ENCODE peak calls at places on chromosomes 16 and 17, in seven cellular contexts. One of them, this sample, is unnamed.

GRCh38 chr17:68835061-68835460 is 120.1 kb downstream of the ABCA8 start:
- DNase-seq in activated naive CD4-positive, alpha-beta T cell: no peak
- DNase-seq in posterior cingulate gyrus: no peak
- DNase-seq in tibial nerve: no peak
- DNase-seq in COR-L47: no peak
- DNase-seq in A172: no peak
- DNase-seq in lower leg skin: no peak
- DNase-seq in this sample: no peak

GRCh38 chr16:81778861-81779539 is at the start of gene PLCG2:
- DNase-seq in posterior cingulate gyrus: no peak
- DNase-seq in lower leg skin: peak
- DNase-seq in A172: peak
- DNase-seq in tibial nerve: peak
- DNase-seq in activated naive CD4-positive, alpha-beta T cell: no peak
- DNase-seq in COR-L47: no peak
- DNase-seq in this sample: no peak

GRCh38 chr17:34434065-34434464 is 71.0 kb upstream of the CCL1 start:
- DNase-seq in lower leg skin: no peak
- DNase-seq in activated naive CD4-positive, alpha-beta T cell: no peak
- DNase-seq in tibial nerve: no peak
- DNase-seq in A172: no peak
- DNase-seq in COR-L47: no peak
- DNase-seq in posterior cingulate gyrus: no peak
- DNase-seq in this sample: no peak

GRCh38 chr16:71254832-71255560 is 24.5 kb upstream of the HYDIN start:
- DNase-seq in activated naive CD4-positive, alpha-beta T cell: no peak
- DNase-seq in A172: no peak
- DNase-seq in posterior cingulate gyrus: no peak
- DNase-seq in COR-L47: no peak
- DNase-seq in lower leg skin: no peak
- DNase-seq in tibial nerve: no peak
- DNase-seq in this sample: no peak

GRCh38 chr17:66966529-66967418 is 2.3 kb downstream of the CACNG4 start:
- DNase-seq in A172: no peak
- DNase-seq in tibial nerve: no peak
- DNase-seq in activated naive CD4-positive, alpha-beta T cell: no peak
- DNase-seq in COR-L47: no peak
- DNase-seq in posterior cingulate gyrus: no peak
- DNase-seq in lower leg skin: no peak
- DNase-seq in this sample: no peak

GRCh38 chr16:27425961-27426360 is 24.0 kb downstream of the IL21R start:
- DNase-seq in activated naive CD4-positive, alpha-beta T cell: no peak
- DNase-seq in lower leg skin: no peak
- DNase-seq in posterior cingulate gyrus: no peak
- DNase-seq in A172: no peak
- DNase-seq in COR-L47: no peak
- DNase-seq in tibial nerve: no peak
- DNase-seq in this sample: no peak

GRCh38 chr16:49399594-49400364 is 26.2 kb downstream of the C16orf78 start:
- DNase-seq in COR-L47: no peak
- DNase-seq in lower leg skin: no peak
- DNase-seq in A172: no peak
- DNase-seq in tibial nerve: no peak
- DNase-seq in posterior cingulate gyrus: no peak
- DNase-seq in activated naive CD4-positive, alpha-beta T cell: no peak
- DNase-seq in this sample: no peak

GRCh38 chr16:2719328-2720062 is 529 bp downstream of the PRSS27 start:
- DNase-seq in activated naive CD4-positive, alpha-beta T cell: no peak
- DNase-seq in COR-L47: no peak
- DNase-seq in posterior cingulate gyrus: no peak
- DNase-seq in A172: no peak
- DNase-seq in lower leg skin: no peak
- DNase-seq in tibial nerve: no peak
- DNase-seq in this sample: no peak

GRCh38 chr17:33142703-33143299 is 150.3 kb downstream of the ASIC2 start:
- DNase-seq in activated naive CD4-positive, alpha-beta T cell: no peak
- DNase-seq in posterior cingulate gyrus: no peak
- DNase-seq in lower leg skin: no peak
- DNase-seq in COR-L47: no peak
- DNase-seq in A172: peak
- DNase-seq in tibial nerve: no peak
- DNase-seq in this sample: no peak

GRCh38 chr16:73268311-73268997 is 220.5 kb upstream of the ZFHX3 start:
- DNase-seq in activated naive CD4-positive, alpha-beta T cell: no peak
- DNase-seq in COR-L47: peak
- DNase-seq in lower leg skin: no peak
- DNase-seq in tibial nerve: no peak
- DNase-seq in posterior cingulate gyrus: peak
- DNase-seq in A172: no peak
- DNase-seq in this sample: no peak

GRCh38 chr16:82730901-82731300 is 104.1 kb downstream of the CDH13 start:
- DNase-seq in tibial nerve: no peak
- DNase-seq in COR-L47: no peak
- DNase-seq in lower leg skin: no peak
- DNase-seq in posterior cingulate gyrus: no peak
- DNase-seq in activated naive CD4-positive, alpha-beta T cell: no peak
- DNase-seq in A172: no peak
- DNase-seq in this sample: no peak

GRCh38 chr17:4903051-4903818 is at the start of gene CHRNE:
- DNase-seq in lower leg skin: peak
- DNase-seq in COR-L47: peak
- DNase-seq in activated naive CD4-positive, alpha-beta T cell: peak
- DNase-seq in A172: peak
- DNase-seq in posterior cingulate gyrus: peak
- DNase-seq in tibial nerve: peak
- DNase-seq in this sample: peak

GRCh38 chr16:85522842-85523601 is 90.1 kb upstream of the GSE1 start:
- DNase-seq in tibial nerve: no peak
- DNase-seq in COR-L47: no peak
- DNase-seq in A172: peak
- DNase-seq in lower leg skin: no peak
- DNase-seq in activated naive CD4-positive, alpha-beta T cell: no peak
- DNase-seq in posterior cingulate gyrus: no peak
- DNase-seq in this sample: no peak

GRCh38 chr16:67443299-67443698 is 12.4 kb downstream of the HSD11B2 start:
- DNase-seq in posterior cingulate gyrus: no peak
- DNase-seq in lower leg skin: no peak
- DNase-seq in A172: no peak
- DNase-seq in COR-L47: no peak
- DNase-seq in activated naive CD4-positive, alpha-beta T cell: no peak
- DNase-seq in tibial nerve: peak
- DNase-seq in this sample: no peak

GRCh38 chr16:19094542-19095365 is 19.0 kb upstream of the ITPRIPL2 start:
- DNase-seq in lower leg skin: no peak
- DNase-seq in tibial nerve: no peak
- DNase-seq in posterior cingulate gyrus: no peak
- DNase-seq in A172: no peak
- DNase-seq in activated naive CD4-positive, alpha-beta T cell: no peak
- DNase-seq in COR-L47: no peak
- DNase-seq in this sample: no peak

GRCh38 chr17:77821114-77821513 is 137.4 kb upstream of the TNRC6C start:
- DNase-seq in COR-L47: no peak
- DNase-seq in A172: no peak
- DNase-seq in lower leg skin: no peak
- DNase-seq in tibial nerve: no peak
- DNase-seq in posterior cingulate gyrus: no peak
- DNase-seq in activated naive CD4-positive, alpha-beta T cell: no peak
- DNase-seq in this sample: no peak

GRCh38 chr16:85986931-85987749 is 88.2 kb downstream of the IRF8 start:
- DNase-seq in posterior cingulate gyrus: no peak
- DNase-seq in lower leg skin: no peak
- DNase-seq in COR-L47: no peak
- DNase-seq in activated naive CD4-positive, alpha-beta T cell: peak
- DNase-seq in A172: no peak
- DNase-seq in tibial nerve: no peak
- DNase-seq in this sample: no peak

GRCh38 chr17:17205368-17206148 is 575 bp downstream of the PLD6 start:
- DNase-seq in COR-L47: peak
- DNase-seq in A172: no peak
- DNase-seq in activated naive CD4-positive, alpha-beta T cell: peak
- DNase-seq in tibial nerve: peak
- DNase-seq in posterior cingulate gyrus: peak
- DNase-seq in lower leg skin: peak
- DNase-seq in this sample: peak